ENCODE peak calls at places on chromosomes 7 and 10, in five cellular contexts. Y is AG04450; D is activated CD4-positive, alpha-beta T cell treated with anti-CD3 and anti-CD28 coated beads, Interleukin-2, amount 50 U/mL, for 1 hour; U is COR-L47; C is occipital lobe. G is an unnamed sample.
A peak's percentile ranks its signal among the peaks of the same experiment; 100 is the strongest.

GRCh38 chr7:123460616-123461015 is 73.8 kb downstream of the IQUB start:
- DNase-seq in D (no peak), U (no peak), Y (no peak), C (no peak), G (peak; percentile 77)

GRCh38 chr10:32692174-32692573 is 246.2 kb downstream of the CCDC7 start:
- DNase-seq in D (no peak), Y (peak; percentile 4), C (no peak), U (no peak), G (peak; percentile 55)

GRCh38 chr7:150962743-150963399 is 15.2 kb downstream of the KCNH2 start:
- DNase-seq in C (peak; percentile 23), Y (no peak), D (peak; percentile 66), U (no peak), G (peak; percentile 31)

GRCh38 chr7:44323381-44324203 is 1.8 kb downstream of the CAMK2B start:
- DNase-seq in U (no peak), D (no peak), Y (no peak), C (no peak), G (no peak)

GRCh38 chr7:159027091-159027802 is 117.4 kb downstream of the VIPR2 start:
- DNase-seq in U (no peak), C (no peak), Y (no peak), D (no peak), G (peak; percentile 60)

GRCh38 chr10:22959950-22960349 is 32.1 kb downstream of the ARMC3 start:
- DNase-seq in D (no peak), U (no peak), Y (no peak), C (no peak), G (no peak)

GRCh38 chr7:12653127-12653917 is 34.1 kb upstream of the ARL4A start:
- DNase-seq in U (peak; percentile 5), Y (no peak), C (no peak), D (no peak), G (peak; percentile 60)

GRCh38 chr10:47418966-47419365 is 34.9 kb upstream of the ZNF488 start:
- DNase-seq in C (no peak), Y (no peak), D (no peak), U (no peak), G (no peak)

GRCh38 chr10:28722065-28722803 is 44.9 kb downstream of the BAMBI start:
- DNase-seq in U (peak; percentile 57), C (peak; percentile 49), D (no peak), Y (peak; percentile 4), G (no peak)

GRCh38 chr7:32131091-32131490 is 60.9 kb upstream of the PDE1C start:
- DNase-seq in D (no peak), C (no peak), U (no peak), Y (no peak), G (no peak)

GRCh38 chr10:28367865-28368541 is 65.1 kb upstream of the MPP7 start:
- DNase-seq in D (peak; percentile 54), U (no peak), Y (no peak), C (no peak), G (no peak)

GRCh38 chr10:122546242-122546641 is 14.3 kb upstream of the DMBT1 start:
- DNase-seq in D (no peak), Y (no peak), C (no peak), U (no peak), G (no peak)

GRCh38 chr10:17046989-17047388 is 82.6 kb downstream of the CUBN start:
- DNase-seq in U (no peak), C (no peak), D (no peak), Y (no peak), G (no peak)

GRCh38 chr7:102101926-102102325 is 184.7 kb upstream of the SH2B2 start:
- DNase-seq in C (no peak), D (no peak), Y (no peak), U (no peak), G (no peak)

GRCh38 chr7:106621393-106622132 is 39.4 kb downstream of the CCDC71L start:
- DNase-seq in U (no peak), D (no peak), Y (no peak), C (no peak), G (peak; percentile 30)

GRCh38 chr7:120583835-120584586 is 273.9 kb downstream of the TSPAN12 start:
- DNase-seq in Y (peak; percentile 57), D (no peak), U (no peak), C (no peak), G (no peak)

GRCh38 chr10:103668351-103669242 is 175.1 kb downstream of the NEURL1 start:
- DNase-seq in U (no peak), Y (no peak), C (peak; percentile 37), D (no peak), G (no peak)

GRCh38 chr7:188174-188573 is 4.2 kb upstream of the FAM20C start:
- DNase-seq in U (no peak), D (no peak), Y (no peak), C (no peak), G (no peak)

G was measured in MCF 10A.